ENCODE peak calls at places on chromosomes 16 and 17, in five cellular contexts. M is HEK293T, P is GM12878, U is HCT116, C is K562. H is an unnamed sample.

GRCh38 chr17:10048951-10049350 is 143.9 kb upstream of the RCVRN start:
- DNase-seq in M (no peak), P (no peak), U (no peak), C (no peak), H (no peak)

GRCh38 chr17:37818689-37819088 is 73.8 kb upstream of the HNF1B start:
- DNase-seq in M (no peak), P (no peak), U (peak; percentile 57), C (no peak), H (no peak)

GRCh38 chr16:27792486-27793275 is 242.7 kb downstream of the KATNIP start:
- DNase-seq in M (no peak), P (no peak), U (no peak), C (no peak), H (no peak)

GRCh38 chr16:72928089-72928981 is 119.6 kb downstream of the ZFHX3 start:
- DNase-seq in M (no peak), P (no peak), U (no peak), C (no peak), H (no peak)

GRCh38 chr16:14303182-14303618 is 232.1 kb downstream of the MRTFB start:
- DNase-seq in M (no peak), P (no peak), U (no peak), C (peak; percentile 28), H (no peak)

GRCh38 chr16:370980-371728 is 816 bp upstream of the MRPL28 start:
- DNase-seq in M (no peak), P (no peak), U (no peak), C (no peak), H (no peak)

GRCh38 chr17:13601776-13602551 is at the start of gene HS3ST3A1:
- DNase-seq in M (peak; percentile 79), P (no peak), U (no peak), C (peak; percentile 89), H (peak; percentile 85)

GRCh38 chr16:83666449-83666848 is 141.3 kb upstream of the HSBP1 start:
- DNase-seq in M (no peak), P (no peak), U (no peak), C (no peak), H (no peak)

GRCh38 chr16:3737181-3737580 is 19.9 kb upstream of the TRAP1 start:
- DNase-seq in M (no peak), P (no peak), U (no peak), C (no peak), H (no peak)

GRCh38 chr16:88577166-88577565 is 7.0 kb downstream of the ZC3H18 start:
- DNase-seq in M (no peak), P (no peak), U (no peak), C (no peak), H (no peak)

GRCh38 chr16:88580371-88580770 is 10.2 kb downstream of the ZC3H18 start:
- DNase-seq in M (no peak), P (no peak), U (no peak), C (no peak), H (no peak)

GRCh38 chr16:88581033-88581432 is 10.8 kb downstream of the ZC3H18 start:
- DNase-seq in M (no peak), P (no peak), U (no peak), C (no peak), H (no peak)

GRCh38 chr16:88576307-88576706 is 6.1 kb downstream of the ZC3H18 start:
- DNase-seq in M (no peak), P (no peak), U (no peak), C (no peak), H (no peak)

DNA sequence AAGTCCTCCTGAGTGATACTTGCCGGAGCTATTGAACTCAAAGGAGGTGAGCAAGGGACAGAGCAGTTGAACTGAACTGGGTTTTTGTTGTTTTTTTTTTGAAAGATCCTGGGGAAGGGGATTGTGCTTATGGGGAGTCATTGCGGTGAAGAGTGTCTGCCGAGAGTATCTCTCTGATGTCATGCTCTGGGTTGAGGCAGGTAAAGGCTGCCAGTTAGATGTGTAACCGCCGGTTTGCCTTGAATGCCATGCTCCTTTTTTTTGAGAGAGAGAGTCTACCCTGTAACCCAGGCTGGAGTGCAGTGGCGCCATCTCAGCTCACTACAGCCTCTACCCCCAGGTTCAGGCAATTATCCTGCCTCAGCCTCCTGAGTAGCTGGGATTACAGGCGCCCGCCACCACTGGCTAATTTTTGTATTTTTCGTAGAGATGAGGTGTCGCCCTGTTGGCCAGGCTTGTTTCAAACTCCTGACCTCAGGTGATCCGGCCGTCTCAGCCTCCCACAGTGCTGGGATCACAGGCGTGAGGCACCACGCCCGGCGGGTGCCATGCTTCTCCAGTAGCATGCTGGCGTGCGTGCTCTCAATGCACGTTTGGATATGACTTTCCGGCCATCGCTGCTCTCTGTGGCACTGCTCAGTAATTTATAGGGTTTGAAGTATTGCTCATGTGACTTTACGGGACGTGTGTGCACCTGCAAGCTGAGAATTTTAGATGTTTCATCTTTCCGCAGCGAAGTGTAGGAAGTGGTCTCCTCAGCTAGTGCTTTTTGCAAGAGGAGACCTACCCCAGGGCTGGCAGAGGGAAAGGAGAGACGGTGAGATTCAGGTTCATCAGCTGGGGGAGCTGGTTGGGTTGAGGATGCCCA is 8.5 kb downstream of the ZC3H18 start:
- DNase-seq in M (no peak), P (no peak), U (no peak), C (no peak), H (no peak)
- TF ChIP-seq SP1 in M (no peak), P (no peak), U (no peak), C (no peak), H (no peak)

DNA sequence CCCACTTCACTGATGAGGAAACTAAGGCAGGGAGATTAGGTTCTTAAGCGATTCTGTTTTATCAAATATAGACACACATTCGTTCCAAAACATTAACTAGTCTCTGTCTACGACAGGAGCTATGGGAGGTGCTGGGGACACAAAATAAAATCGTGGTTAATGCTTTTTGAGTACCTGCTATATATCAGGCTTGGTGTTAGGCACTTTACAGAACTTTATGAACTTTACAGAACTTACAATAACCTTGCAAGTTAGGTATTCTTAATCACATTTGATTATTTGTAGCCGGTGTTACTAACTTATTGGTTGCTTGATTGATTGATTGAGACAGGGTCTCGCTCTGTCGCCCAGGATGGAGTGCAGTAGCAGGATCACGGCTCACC is 538 bp upstream of the HEATR3 start:
- DNase-seq in M (no peak), P (no peak), U (no peak), C (no peak), H (no peak)
- TF ChIP-seq SP1 in M (no peak), P (no peak), U (no peak), C (no peak), H (no peak)

DNA sequence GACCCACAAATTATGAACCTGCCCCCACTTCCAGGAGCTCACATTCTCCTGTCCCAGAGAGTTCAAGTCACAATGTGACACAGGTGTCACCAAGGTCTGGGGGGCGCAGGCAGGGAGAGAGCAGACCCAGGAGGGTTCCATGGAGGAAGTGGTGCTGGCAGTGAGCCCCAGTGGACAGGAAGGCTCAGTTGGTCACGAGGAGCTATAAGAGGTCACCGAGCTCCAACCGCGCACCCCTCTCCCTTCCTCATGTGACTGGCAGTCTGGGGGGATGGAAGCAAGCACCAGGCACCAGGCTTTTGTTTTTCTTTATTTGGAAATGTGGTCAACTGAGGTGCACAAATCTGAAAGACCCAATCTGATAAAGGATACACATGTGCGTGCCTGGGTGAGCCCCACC is 2.5 kb downstream of the ITGAD start:
- DNase-seq in M (no peak), P (no peak), U (no peak), C (no peak), H (no peak)
- TF ChIP-seq SP1 in M (no peak), P (no peak), U (no peak), C (no peak), H (no peak)

GRCh38 chr17:75751676-75752404 is 13.2 kb downstream of the GALK1 start:
- DNase-seq in M (no peak), P (no peak), U (no peak), C (no peak), H (no peak)

GRCh38 chr17:75750661-75751423 is 14.2 kb downstream of the GALK1 start:
- DNase-seq in M (no peak), P (no peak), U (no peak), C (no peak), H (no peak)

GRCh38 chr17:75748706-75749105 is 16.3 kb downstream of the GALK1 start:
- DNase-seq in M (no peak), P (no peak), U (no peak), C (no peak), H (no peak)

GRCh38 chr17:75752405-75753192 is 12.4 kb downstream of the GALK1 start:
- DNase-seq in M (no peak), P (no peak), U (no peak), C (no peak), H (no peak)

DNA sequence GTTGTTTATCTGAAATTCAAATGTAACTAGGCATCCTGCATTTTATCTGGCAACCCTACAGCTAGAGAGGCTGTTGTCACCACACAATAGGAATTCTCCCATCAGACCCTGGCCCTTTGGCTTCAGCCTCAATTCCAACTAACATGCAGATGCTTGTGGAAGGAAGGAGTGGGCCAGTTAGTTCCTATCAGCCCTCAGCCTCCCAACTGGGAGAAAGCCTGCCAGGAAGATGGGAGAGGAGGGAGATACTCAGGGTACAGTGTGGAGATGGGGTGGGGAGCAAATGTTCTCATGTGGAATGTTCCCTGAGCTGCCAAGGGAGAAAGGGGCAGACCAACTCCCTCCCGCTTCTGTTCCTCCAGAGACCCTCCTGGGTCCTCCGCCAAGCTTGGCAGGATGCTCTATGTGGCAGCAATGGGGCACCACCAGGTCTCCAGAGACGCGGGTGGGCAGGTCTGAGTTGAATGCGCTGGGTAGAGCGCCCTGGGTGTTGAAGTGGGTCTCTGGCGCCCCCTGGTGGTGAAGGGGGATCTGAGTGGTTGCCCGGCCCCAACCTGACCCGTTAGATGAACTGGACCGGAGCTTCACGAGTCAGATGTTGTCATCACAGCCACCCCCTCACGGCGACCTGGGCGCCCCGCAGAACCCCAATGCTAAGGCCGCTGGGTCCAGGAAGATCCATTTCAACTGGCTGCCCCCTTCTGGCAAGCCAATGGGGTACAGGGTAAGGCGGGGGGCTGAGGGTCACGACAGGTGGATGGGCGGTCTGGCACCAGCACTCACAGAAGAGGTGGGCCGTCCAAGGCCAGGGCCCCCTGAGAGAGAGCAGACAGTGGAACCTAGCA is 15.2 kb downstream of the GALK1 start:
- DNase-seq in M (peak; percentile 85), P (no peak), U (no peak), C (peak; percentile 81), H (peak; percentile 91)
- TF ChIP-seq SP1 in M (no peak), P (no peak), U (no peak), C (no peak), H (no peak)